ENCODE peak calls at places on chromosomes 12 and 14, in nine cellular contexts. M, A, K, X, Q, R, Y, U and G are unnamed samples.

GRCh38 chr12:66563220-66563619 is 115.7 kb downstream of the GRIP1 start:
- DNase-seq in M (no peak), A (no peak), K (no peak), X (no peak), Q (no peak), R (no peak), Y (no peak), U (no peak), G (no peak)

GRCh38 chr14:76123426-76124095 is 28.2 kb upstream of the GPATCH2L start:
- DNase-seq in M (no peak), A (no peak), K (no peak), X (no peak), Q (no peak), R (peak; percentile 66), Y (no peak), U (no peak), G (no peak)

GRCh38 chr12:26114720-26115406 is 10.0 kb downstream of the BHLHE41 start:
- DNase-seq in M (no peak), A (no peak), K (no peak), X (no peak), Q (no peak), R (no peak), Y (no peak), U (no peak), G (no peak)

GRCh38 chr12:39417916-39418315 is 25.0 kb downstream of the KIF21A start:
- DNase-seq in M (no peak), A (no peak), K (no peak), X (no peak), Q (no peak), R (no peak), Y (no peak), U (no peak), G (no peak)

GRCh38 chr14:91931478-91932088 is 15.9 kb downstream of the FBLN5 start:
- DNase-seq in M (no peak), A (no peak), K (no peak), X (no peak), Q (no peak), R (no peak), Y (no peak), U (no peak), G (no peak)

GRCh38 chr14:93037354-93037753 is 78.4 kb downstream of the ITPK1 start:
- DNase-seq in M (no peak), A (no peak), K (no peak), X (no peak), Q (no peak), R (no peak), Y (no peak), U (no peak), G (no peak)

GRCh38 chr12:52032431-52032796 is 18.8 kb upstream of the NR4A1 start:
- DNase-seq in M (peak; percentile 80), A (no peak), K (peak; percentile 29), X (no peak), Q (peak; percentile 86), R (no peak), Y (no peak), U (no peak), G (no peak)

GRCh38 chr12:53430116-53430515 is 6.5 kb downstream of the AMHR2 start:
- DNase-seq in M (no peak), A (no peak), K (no peak), X (no peak), Q (no peak), R (no peak), Y (no peak), U (no peak), G (no peak)

GRCh38 chr12:19110541-19110940 is 19.0 kb upstream of the PLEKHA5 start:
- DNase-seq in M (peak; percentile 31), A (no peak), K (no peak), X (no peak), Q (peak; percentile 51), R (no peak), Y (no peak), U (no peak), G (no peak)

GRCh38 chr12:1698638-1699214 is 7.9 kb downstream of the ADIPOR2 start:
- DNase-seq in M (no peak), A (no peak), K (no peak), X (no peak), Q (no peak), R (no peak), Y (no peak), U (no peak), G (no peak)

GRCh38 chr14:100304825-100305445 is 1.3 kb downstream of the SLC25A29 start:
- DNase-seq in M (peak; percentile 22), A (no peak), K (peak; percentile 51), X (peak; percentile 49), Q (no peak), R (peak; percentile 91), Y (no peak), U (peak; percentile 56), G (no peak)

DNA sequence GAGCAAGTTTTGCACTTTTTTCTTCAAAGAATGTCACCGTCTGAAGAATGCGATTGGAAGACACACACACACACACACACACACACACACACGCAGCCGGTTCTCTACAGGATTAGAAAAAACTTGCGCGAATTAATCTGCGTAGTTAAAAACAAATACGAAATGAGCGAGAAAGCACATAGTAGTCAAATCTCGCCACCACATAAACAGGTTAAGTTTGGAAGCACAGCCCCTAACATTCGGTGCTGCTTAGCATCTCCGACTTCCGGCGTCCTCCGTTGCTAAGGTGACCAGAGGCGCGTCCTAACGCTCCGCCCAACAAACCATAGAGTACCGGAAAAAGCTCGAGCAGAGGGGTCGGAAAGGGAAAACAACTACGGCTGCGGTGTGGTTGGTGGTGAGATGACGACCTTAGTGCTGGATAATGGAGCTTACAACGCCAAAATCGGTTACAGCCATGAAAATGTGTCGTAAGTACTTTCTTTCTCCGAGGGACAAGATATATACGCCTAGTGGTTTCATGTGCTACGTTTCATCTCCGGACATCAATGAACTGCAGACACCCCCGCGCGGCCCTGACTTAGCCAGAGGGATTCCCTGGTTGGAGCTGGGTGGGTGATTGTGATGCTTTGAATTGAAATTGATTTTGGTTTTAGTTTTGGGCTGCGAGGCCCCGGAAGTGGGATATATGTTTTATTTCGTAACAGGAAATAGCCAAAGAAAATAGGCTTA is at the start of gene ACTR6:
- DNase-seq in M (peak; percentile 95), A (peak; percentile 81), K (peak; percentile 95), X (peak; percentile 91), Q (peak; percentile 98), R (peak; percentile 99), Y (peak; percentile 95), U (peak; percentile 98), G (peak; percentile 93)
- TF ChIP-seq CTCF in M (no peak), A (no peak), K (peak; percentile 43), X (no peak), Q (no peak), R (no peak), Y (no peak), U (no peak), G (no peak)

GRCh38 chr14:89388853-89389252 is 28.2 kb downstream of the FOXN3 start:
- DNase-seq in M (peak; percentile 43), A (no peak), K (no peak), X (no peak), Q (peak; percentile 48), R (peak; percentile 67), Y (no peak), U (no peak), G (no peak)
- TF ChIP-seq CTCF in M (peak; percentile 44), A (peak; percentile 60), K (peak; percentile 55), X (no peak), Q (peak; percentile 42), R (peak; percentile 57), Y (peak; percentile 47), U (no peak), G (no peak)

DNA sequence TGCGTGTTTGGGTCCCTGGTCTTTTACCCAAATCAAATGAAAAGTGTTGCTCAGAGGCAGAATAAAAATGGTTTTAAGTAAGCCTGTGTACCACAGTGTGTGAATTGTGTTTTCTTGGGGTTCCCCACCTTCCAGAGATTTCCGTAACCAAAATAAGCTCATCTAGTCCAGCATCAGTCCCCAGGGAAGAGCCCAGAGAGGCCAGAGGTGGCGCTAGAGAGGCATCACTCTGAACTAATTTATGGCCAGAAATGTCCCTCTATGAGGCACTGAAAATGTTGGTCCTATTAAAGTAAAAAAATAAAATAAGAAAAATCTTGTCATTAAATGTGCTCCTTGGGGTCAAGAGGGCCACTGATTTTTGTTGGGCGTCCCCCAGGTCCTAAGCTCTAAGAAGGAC is 24.9 kb upstream of the PRKAB1 start:
- DNase-seq in M (no peak), A (no peak), K (no peak), X (peak; percentile 5), Q (no peak), R (peak; percentile 80), Y (no peak), U (no peak), G (no peak)
- TF ChIP-seq CTCF in M (peak; percentile 10), A (peak; percentile 22), K (no peak), X (peak; percentile 22), Q (peak; percentile 38), R (peak; percentile 75), Y (peak; percentile 11), U (no peak), G (no peak)

DNA sequence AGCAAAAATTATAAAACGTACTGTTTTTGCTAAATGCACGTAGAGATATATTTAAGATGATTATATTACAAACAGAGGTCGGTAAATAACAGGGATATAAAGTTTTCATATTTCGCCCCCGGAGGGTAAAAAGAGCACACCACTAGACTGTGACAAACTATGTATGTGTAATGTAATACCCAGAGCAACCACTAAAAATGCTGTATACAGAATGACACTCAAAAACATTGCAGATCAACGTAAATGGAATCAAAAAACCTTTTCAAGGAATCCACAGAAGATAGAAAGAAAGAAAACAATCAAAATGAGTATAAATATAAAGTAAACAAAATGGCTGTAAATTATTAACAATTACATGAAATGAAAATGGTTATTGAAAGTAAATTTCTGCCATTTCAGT is 37.6 kb upstream of the PRB4 start:
- DNase-seq in M (no peak), A (no peak), K (no peak), X (no peak), Q (no peak), R (no peak), Y (no peak), U (no peak), G (no peak)
- TF ChIP-seq CTCF in M (no peak), A (no peak), K (peak; percentile 32), X (peak; percentile 34), Q (no peak), R (peak; percentile 82), Y (no peak), U (no peak), G (no peak)